ENCODE peak calls at places on chromosomes 12 and 14, in seven cellular contexts. Z is ELR; D is H4; P is BE2C; L is fibroblast of pulmonary artery; S is bronchial epithelial cell; J is stimulated activated CD4-positive, alpha-beta T cell treated with anti-CD3 and anti-CD28 coated beads, Interleukin-4, amount 100 ng/mL, for 1 hour. O is an unnamed sample.

GRCh38 chr12:110581951-110582285 is 1.2 kb downstream of the PPTC7 start:
- DNase-seq in J (no peak), L (no peak), D (no peak), Z (no peak), P (no peak), S (no peak), O (peak)

GRCh38 chr14:78764240-78764639 is 594.1 kb downstream of the NRXN3 start:
- DNase-seq in J (no peak), P (no peak), Z (peak), S (peak), D (peak), L (peak), O (no peak)

GRCh38 chr14:54567224-54567633 is 301 bp downstream of the SAMD4A start:
- DNase-seq in D (no peak), J (no peak), S (no peak), L (no peak), Z (peak), P (peak), O (peak)

GRCh38 chr14:36221097-36221496 is 44.6 kb upstream of the PTCSC3 start:
- DNase-seq in P (no peak), S (no peak), J (no peak), D (no peak), L (no peak), Z (no peak), O (no peak)

GRCh38 chr14:96122496-96122895 is 82.1 kb upstream of the BDKRB2 start:
- DNase-seq in Z (peak), S (no peak), P (no peak), L (no peak), J (no peak), D (peak), O (peak)

GRCh38 chr12:77163068-77163810 is 97.9 kb upstream of the E2F7 start:
- DNase-seq in L (no peak), P (no peak), S (peak), J (no peak), Z (no peak), D (no peak), O (no peak)

GRCh38 chr14:38404100-38404541 is 148.2 kb upstream of the CLEC14A start:
- DNase-seq in J (no peak), P (no peak), D (no peak), L (peak), Z (peak), S (peak), O (peak)

GRCh38 chr14:64825498-64825897 is 54.2 kb downstream of the SPTB start:
- DNase-seq in Z (no peak), D (no peak), L (no peak), S (no peak), J (no peak), P (no peak), O (no peak)

GRCh38 chr14:100669468-100669867 is 57.2 kb upstream of the DLK1 start:
- DNase-seq in L (no peak), S (no peak), Z (no peak), J (no peak), P (no peak), D (no peak), O (no peak)

GRCh38 chr12:21962236-21962635 is 21.0 kb upstream of the ABCC9 start:
- DNase-seq in D (no peak), J (no peak), L (no peak), P (no peak), Z (peak), S (peak), O (no peak)

GRCh38 chr14:76280221-76280620 is 95.7 kb upstream of the ESRRB start:
- DNase-seq in Z (no peak), P (no peak), L (no peak), D (no peak), S (no peak), J (no peak), O (no peak)

GRCh38 chr12:64610092-64610659 is at the start of gene RASSF3:
- DNase-seq in J (peak), Z (peak), S (no peak), P (peak), D (peak), L (peak), O (peak)

GRCh38 chr12:34218193-34219045 is 196.1 kb downstream of the ALG10 start:
- DNase-seq in Z (peak), S (peak), L (peak), P (peak), J (peak), D (peak), O (peak)

GRCh38 chr14:99658218-99658617 is 13.3 kb downstream of the HHIPL1 start:
- DNase-seq in S (no peak), P (no peak), L (no peak), Z (no peak), D (no peak), J (no peak), O (no peak)

GRCh38 chr14:60643443-60644402 is 5.6 kb downstream of the SIX1 start:
- DNase-seq in S (peak), Z (no peak), D (no peak), J (no peak), P (no peak), L (no peak), O (peak)

GRCh38 chr14:44112774-44113460 is 394.2 kb downstream of the FSCB start:
- DNase-seq in Z (peak), P (no peak), L (peak), S (peak), D (no peak), J (no peak), O (no peak)

GRCh38 chr12:60209933-60210332 is 614.1 kb downstream of the SLC16A7 start:
- DNase-seq in D (no peak), J (no peak), L (no peak), Z (no peak), S (peak), P (no peak), O (no peak)

GRCh38 chr12:43501705-43502104 is 50.3 kb downstream of the ADAMTS20 start:
- DNase-seq in D (peak), Z (peak), J (no peak), S (peak), P (no peak), L (peak), O (peak)

GRCh38 chr12:93080452-93080851 is 151.4 kb upstream of the EEA1 start:
- DNase-seq in L (no peak), Z (no peak), J (no peak), P (no peak), S (no peak), D (no peak), O (no peak)

GRCh38 chr14:63030113-63030512 is 15.1 kb downstream of the KCNH5 start:
- DNase-seq in D (no peak), J (no peak), L (no peak), P (no peak), S (no peak), Z (no peak), O (no peak)

GRCh38 chr12:119354187-119354586 is 19.7 kb downstream of the CCDC60 start:
- DNase-seq in Z (no peak), D (no peak), S (no peak), P (no peak), J (no peak), L (no peak), O (no peak)

GRCh38 chr12:109695961-109696461 is 17.6 kb upstream of the FAM222A start:
- DNase-seq in L (no peak), S (no peak), D (no peak), Z (no peak), P (no peak), J (no peak), O (no peak)